ENCODE peak calls at places on chromosomes 5 and 9, in ten cellular contexts. R is fibroblast of mammary gland; S is CD8-positive, alpha-beta T cell; B is mesothelial cell of epicardium; G is GM10248; J is GM12865; A is cardiac fibroblast; O is lung; F is gastrocnemius medialis; Z is cardiac muscle cell. E is an unnamed sample.

GRCh38 chr5:72767289-72768010 is 49.0 kb upstream of the TNPO1 start:
- DNase-seq in R (no peak), S (no peak), B (no peak), G (no peak), J (no peak), A (peak), O (no peak), F (no peak), Z (no peak), E (no peak)

GRCh38 chr5:77853353-77853907 is 77.3 kb upstream of the TBCA start:
- DNase-seq in R (no peak), S (no peak), B (no peak), G (no peak), J (no peak), A (no peak), O (no peak), F (no peak), Z (no peak), E (no peak)

GRCh38 chr9:84146893-84147705 is 166.5 kb downstream of the RMI1 start:
- DNase-seq in R (no peak), S (no peak), B (no peak), G (no peak), J (no peak), A (peak), O (no peak), F (no peak), Z (no peak), E (no peak)

GRCh38 chr5:132746592-132747063 is 598 bp upstream of the CCNI2 start:
- DNase-seq in R (no peak), S (no peak), B (no peak), G (no peak), J (peak), A (peak), O (no peak), F (no peak), Z (no peak), E (peak)

GRCh38 chr9:69549310-69550202 is 122.6 kb downstream of the APBA1 start:
- DNase-seq in R (peak), S (no peak), B (no peak), G (peak), J (peak), A (peak), O (no peak), F (no peak), Z (peak), E (peak)

GRCh38 chr9:706606-707451 is 134.7 kb upstream of the DMRT1 start:
- DNase-seq in R (peak), S (peak), B (peak), G (peak), J (no peak), A (peak), O (peak), F (peak), Z (peak), E (peak)

GRCh38 chr9:36532353-36532752 is 40.3 kb upstream of the MELK start:
- DNase-seq in R (no peak), S (no peak), B (no peak), G (no peak), J (no peak), A (no peak), O (no peak), F (no peak), Z (no peak), E (no peak)

GRCh38 chr5:180632768-180633167 is 16.6 kb downstream of the FLT4 start:
- DNase-seq in R (no peak), S (no peak), B (no peak), G (no peak), J (no peak), A (no peak), O (no peak), F (no peak), Z (no peak), E (no peak)

GRCh38 chr5:57366744-57367143 is 115.9 kb downstream of the ACTBL2 start:
- DNase-seq in R (peak), S (no peak), B (no peak), G (no peak), J (no peak), A (peak), O (no peak), F (no peak), Z (no peak), E (peak)

GRCh38 chr5:175516933-175517823 is 38.8 kb downstream of the SFXN1 start:
- DNase-seq in R (no peak), S (no peak), B (no peak), G (no peak), J (no peak), A (no peak), O (no peak), F (no peak), Z (no peak), E (no peak)

GRCh38 chr9:113535756-113536155 is 72.2 kb downstream of the RGS3 start:
- DNase-seq in R (no peak), S (no peak), B (no peak), G (no peak), J (no peak), A (no peak), O (no peak), F (no peak), Z (no peak), E (no peak)

GRCh38 chr5:77972545-77973252 is 196.6 kb upstream of the TBCA start:
- DNase-seq in R (no peak), S (no peak), B (peak), G (peak), J (peak), A (no peak), O (no peak), F (no peak), Z (peak), E (no peak)

GRCh38 chr9:136951541-136952353 is at the start of gene LCN12:
- DNase-seq in R (no peak), S (no peak), B (no peak), G (no peak), J (no peak), A (no peak), O (no peak), F (no peak), Z (no peak), E (no peak)

GRCh38 chr9:71459082-71459481 is 309.2 kb downstream of the CEMIP2 start:
- DNase-seq in R (no peak), S (no peak), B (no peak), G (no peak), J (no peak), A (no peak), O (no peak), F (no peak), Z (no peak), E (no peak)

GRCh38 chr9:2778816-2779215 is 61.5 kb downstream of the KCNV2 start:
- DNase-seq in R (no peak), S (no peak), B (no peak), G (no peak), J (no peak), A (no peak), O (no peak), F (no peak), Z (no peak), E (no peak)

GRCh38 chr9:87874320-87874655 is 8.4 kb upstream of the SPATA31E1 start:
- DNase-seq in R (no peak), S (no peak), B (peak), G (no peak), J (no peak), A (no peak), O (peak), F (no peak), Z (peak), E (no peak)

GRCh38 chr5:83911367-83911919 is 190.8 kb upstream of the HAPLN1 start:
- DNase-seq in R (no peak), S (no peak), B (no peak), G (no peak), J (no peak), A (no peak), O (no peak), F (no peak), Z (no peak), E (no peak)

GRCh38 chr5:157563373-157564148 is 12.0 kb downstream of the ADAM19 start:
- DNase-seq in R (peak), S (no peak), B (no peak), G (no peak), J (no peak), A (peak), O (no peak), F (no peak), Z (no peak), E (no peak)

GRCh38 chr9:25845867-25846266 is 167.6 kb upstream of the TUSC1 start:
- DNase-seq in R (no peak), S (no peak), B (no peak), G (no peak), J (no peak), A (no peak), O (no peak), F (no peak), Z (no peak), E (no peak)

GRCh38 chr5:111129938-111130337 is 37.8 kb downstream of the WDR36 start:
- DNase-seq in R (peak), S (no peak), B (no peak), G (no peak), J (no peak), A (peak), O (no peak), F (no peak), Z (no peak), E (no peak)

GRCh38 chr5:142826741-142827492 is 56.7 kb downstream of the ARHGAP26 start:
- DNase-seq in R (peak), S (peak), B (no peak), G (no peak), J (peak), A (peak), O (no peak), F (no peak), Z (no peak), E (peak)

GRCh38 chr5:174692381-174692780 is 32.0 kb upstream of the MSX2 start:
- DNase-seq in R (no peak), S (no peak), B (no peak), G (no peak), J (no peak), A (no peak), O (no peak), F (no peak), Z (no peak), E (no peak)

GRCh38 chr5:139481122-139481533 is 1.4 kb downstream of the STING1 start:
- DNase-seq in R (no peak), S (peak), B (no peak), G (peak), J (no peak), A (peak), O (peak), F (no peak), Z (no peak), E (peak)

GRCh38 chr5:56481147-56481997 is 248.2 kb upstream of the ANKRD55 start:
- DNase-seq in R (peak), S (peak), B (peak), G (peak), J (peak), A (peak), O (peak), F (no peak), Z (no peak), E (peak)

GRCh38 chr5:125059255-125060050 is 313.0 kb upstream of the ZNF608 start:
- DNase-seq in R (no peak), S (no peak), B (no peak), G (no peak), J (no peak), A (no peak), O (no peak), F (no peak), Z (no peak), E (no peak)

GRCh38 chr5:74394543-74394923 is 246.0 kb downstream of the ENC1 start:
- DNase-seq in R (no peak), S (no peak), B (no peak), G (no peak), J (peak), A (no peak), O (no peak), F (no peak), Z (no peak), E (no peak)

DNA sequence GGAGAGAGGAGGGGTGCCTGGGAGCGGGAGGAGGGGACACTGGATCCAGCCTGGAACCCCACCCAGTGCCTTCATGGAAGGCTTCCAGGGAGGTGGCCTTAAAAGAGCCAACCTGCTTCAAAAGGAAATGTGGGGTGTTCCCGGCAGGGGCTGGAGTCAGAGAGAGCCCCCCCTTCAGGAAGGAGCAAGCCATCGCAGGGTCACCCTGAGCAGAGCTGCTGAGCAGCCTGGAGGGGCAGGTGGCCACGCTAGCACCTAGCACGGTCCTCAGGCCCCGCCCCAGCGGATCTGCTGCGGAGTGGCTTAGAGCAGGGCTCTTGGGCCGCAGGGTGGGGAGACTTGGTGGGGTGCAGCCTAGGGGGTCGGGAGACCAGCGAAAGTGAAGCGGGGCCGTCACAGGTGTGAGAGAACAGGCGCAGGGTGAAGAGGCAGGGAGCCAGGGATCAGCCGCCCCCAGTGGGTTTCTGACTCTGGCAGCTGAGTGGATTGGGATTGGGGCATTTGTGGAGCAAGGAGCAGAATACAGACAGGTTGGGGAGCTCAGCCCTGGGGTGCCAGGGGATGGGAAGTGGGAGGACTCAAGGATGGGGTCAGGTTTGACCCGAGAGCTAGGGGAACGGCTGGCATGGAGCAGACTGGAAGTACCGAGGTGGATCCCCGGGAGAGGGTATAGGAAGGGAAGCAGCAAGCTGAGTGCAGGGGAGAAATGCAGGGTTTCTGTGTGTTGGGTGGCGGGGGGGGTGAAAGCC is 1.5 kb downstream of the LCN2 start:
- DNase-seq in R (no peak), S (no peak), B (no peak), G (no peak), J (peak), A (no peak), O (no peak), F (no peak), Z (peak), E (no peak)
- TF ChIP-seq CTCF in R (peak), S (no peak), B (no peak), G (peak), J (peak), A (no peak), O (no peak), F (no peak), Z (peak), E (peak)

DNA sequence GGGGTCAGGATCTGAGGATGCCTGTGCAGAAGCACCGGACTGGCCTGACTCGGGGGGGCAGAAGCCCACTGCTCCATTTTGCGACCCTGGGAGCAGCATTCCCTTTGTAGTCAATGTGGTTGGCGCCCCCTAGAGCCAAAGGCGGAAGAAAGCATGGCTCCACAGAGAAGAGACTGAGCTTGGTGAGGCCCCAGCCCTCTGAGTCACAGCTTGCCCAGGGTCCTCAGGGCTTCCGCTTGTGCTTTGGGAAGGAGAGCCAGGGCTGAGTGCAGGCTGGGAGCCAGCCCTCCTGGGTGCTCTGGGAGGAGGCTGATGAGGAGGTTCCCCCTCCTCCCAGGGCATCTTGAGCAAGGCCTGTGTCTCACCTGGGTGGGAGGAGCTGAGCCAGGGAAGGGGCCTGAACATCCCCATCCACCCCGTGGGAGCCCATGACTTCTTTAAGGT is 5.5 kb upstream of the AQP3 start:
- DNase-seq in R (peak), S (peak), B (peak), G (peak), J (peak), A (peak), O (peak), F (no peak), Z (peak), E (peak)
- TF ChIP-seq CTCF in R (peak), S (peak), B (peak), G (peak), J (peak), A (peak), O (peak), F (peak), Z (peak), E (peak)

DNA sequence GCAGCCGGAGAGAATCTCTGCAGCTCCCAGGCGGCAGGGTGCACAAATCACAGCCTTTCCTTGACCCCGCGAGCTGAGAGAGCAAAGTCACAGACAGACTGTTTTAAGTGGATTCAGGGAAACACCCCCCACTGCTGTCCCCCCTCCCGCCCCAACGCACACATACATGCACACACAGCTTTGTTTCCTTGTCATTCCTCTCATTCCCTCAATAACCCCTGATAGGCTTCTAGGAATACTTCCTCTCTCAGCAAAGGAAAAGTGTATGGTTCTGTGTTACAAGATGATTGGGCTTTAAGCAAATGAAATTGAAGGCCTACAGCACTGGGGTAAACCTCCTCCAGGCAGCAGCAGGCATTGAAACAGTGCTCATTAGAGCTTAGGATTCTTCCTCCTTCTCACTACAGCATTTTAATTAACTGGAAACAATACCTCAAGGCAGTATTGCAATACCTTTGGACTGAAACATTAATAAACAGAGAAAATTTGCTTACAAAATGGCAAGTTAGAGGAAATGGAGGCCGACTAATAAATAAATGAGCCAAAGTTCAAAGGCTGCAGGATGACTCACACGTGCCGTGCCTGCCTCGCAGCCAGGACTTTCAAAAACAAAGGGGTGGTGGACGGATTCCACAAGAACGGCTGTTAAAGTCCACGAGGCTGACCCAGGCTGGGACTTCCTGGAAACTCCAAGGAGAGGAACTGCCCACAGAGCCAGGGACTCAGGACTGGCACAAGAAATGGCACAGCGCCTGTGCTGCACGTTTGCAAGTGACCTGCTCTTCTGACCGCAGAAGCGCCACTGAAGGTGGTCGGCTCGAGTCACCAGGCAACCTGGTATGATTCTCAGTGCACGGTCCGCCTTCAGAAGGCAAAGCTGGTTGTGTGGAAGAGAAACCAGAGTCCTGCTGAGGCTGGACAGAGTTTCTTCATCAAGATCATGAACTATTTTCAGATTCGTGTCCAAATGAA is 236.2 kb downstream of the SYK start:
- DNase-seq in R (peak), S (no peak), B (peak), G (no peak), J (no peak), A (peak), O (peak), F (no peak), Z (no peak), E (peak)
- TF ChIP-seq CTCF in R (no peak), S (no peak), B (no peak), G (no peak), J (no peak), A (no peak), O (no peak), F (no peak), Z (no peak), E (no peak)

GRCh38 chr9:34374339-34374738 is 2.4 kb downstream of the MYORG start:
- DNase-seq in R (no peak), S (no peak), B (no peak), G (no peak), J (no peak), A (no peak), O (no peak), F (no peak), Z (no peak), E (no peak)

GRCh38 chr9:34376596-34377401 is at the start of gene MYORG:
- DNase-seq in R (peak), S (peak), B (peak), G (peak), J (peak), A (peak), O (peak), F (peak), Z (peak), E (peak)

GRCh38 chr9:34377402-34377741 is 674 bp upstream of the MYORG start:
- DNase-seq in R (no peak), S (no peak), B (no peak), G (peak), J (no peak), A (no peak), O (peak), F (no peak), Z (peak), E (no peak)

GRCh38 chr9:34374905-34375552 is 1.7 kb downstream of the MYORG start:
- DNase-seq in R (no peak), S (no peak), B (no peak), G (no peak), J (no peak), A (no peak), O (no peak), F (peak), Z (no peak), E (peak)

DNA sequence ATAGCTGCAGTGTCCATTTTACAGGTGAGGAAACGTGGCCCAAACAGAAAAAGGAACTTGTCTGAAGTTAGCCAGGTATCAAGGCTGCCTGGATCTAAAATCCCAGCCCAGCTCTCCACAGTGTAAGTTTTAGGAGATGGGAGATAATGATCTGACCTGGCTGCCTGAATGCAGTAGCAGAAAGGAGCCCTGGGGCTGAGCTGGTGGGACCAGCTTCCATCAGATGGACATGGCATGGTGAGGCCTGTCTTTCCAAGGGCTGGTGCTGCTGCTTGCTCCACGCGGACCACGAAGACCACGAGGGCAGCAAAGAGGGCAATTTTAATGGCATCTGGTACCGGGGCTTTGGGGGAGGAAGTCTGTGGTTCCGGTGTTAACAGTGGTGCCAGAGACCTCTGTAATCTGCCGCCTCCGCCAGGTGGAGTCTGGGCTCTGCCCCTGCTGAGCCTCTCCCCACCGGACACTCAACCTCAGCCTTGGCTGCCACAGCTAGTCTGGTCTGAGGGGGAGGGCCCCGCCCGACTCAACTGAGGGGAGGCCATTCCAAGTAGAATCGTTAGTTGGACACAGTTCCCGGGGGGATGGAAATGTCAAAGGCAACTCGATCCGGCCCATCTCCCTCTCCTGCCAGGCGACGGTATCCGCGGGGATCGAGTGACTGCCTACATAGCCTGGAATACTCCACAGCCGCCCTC is 650 bp downstream of the MYORG start:
- DNase-seq in R (peak), S (peak), B (no peak), G (peak), J (peak), A (no peak), O (peak), F (peak), Z (peak), E (peak)
- TF ChIP-seq CTCF in R (no peak), S (peak), B (no peak), G (no peak), J (peak), A (no peak), O (no peak), F (peak), Z (peak), E (peak)

DNA sequence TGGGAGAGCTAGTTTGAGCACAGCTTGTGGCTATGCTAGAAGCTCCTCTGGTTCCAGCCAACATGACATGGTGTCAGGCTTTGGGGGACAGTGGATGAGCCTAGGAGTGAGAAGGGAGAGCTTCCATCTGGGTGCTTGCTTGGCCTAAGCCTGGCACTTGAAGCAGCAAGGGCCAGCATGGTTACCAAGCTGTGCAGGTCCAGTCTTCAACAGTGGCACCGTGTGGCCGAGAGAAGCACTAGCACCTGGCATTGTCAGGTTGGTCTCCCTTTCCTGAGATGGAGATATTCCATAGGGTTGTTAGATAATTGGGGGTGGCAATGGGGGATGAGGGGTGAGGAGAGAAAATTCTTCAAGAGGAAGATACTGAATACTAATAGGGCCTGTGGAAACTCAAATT is 261.9 kb downstream of the PBX3 start:
- DNase-seq in R (peak), S (no peak), B (no peak), G (no peak), J (no peak), A (peak), O (no peak), F (no peak), Z (no peak), E (no peak)
- TF ChIP-seq CTCF in R (peak), S (no peak), B (no peak), G (no peak), J (peak), A (peak), O (no peak), F (no peak), Z (peak), E (peak)

E was measured in bronchial epithelial cell.